ENCODE peak calls at places on chromosomes 4 and X, in four cellular contexts. V, D, P and L are unnamed samples.

GRCh38 chrX:8272846-8273245 is 101.8 kb upstream of the VCX2 start:
- DNase-seq in V (no peak), D (no peak), P (no peak), L (no peak)

GRCh38 chr4:92198711-92199110 is 105.1 kb upstream of the GRID2 start:
- DNase-seq in V (no peak), D (no peak), P (no peak), L (no peak)

GRCh38 chrX:104921606-104922205 is 298.8 kb downstream of the TEX13A start:
- DNase-seq in V (no peak), D (no peak), P (no peak), L (no peak)

GRCh38 chrX:115689931-115690330 is 129.0 kb downstream of the PLS3 start:
- DNase-seq in V (peak), D (peak), P (no peak), L (peak)

GRCh38 chr4:105236917-105237311 is 90.2 kb downstream of the TET2 start:
- DNase-seq in V (no peak), D (no peak), P (no peak), L (no peak)

GRCh38 chrX:2608638-2609430 is 82.3 kb upstream of the CD99 start:
- DNase-seq in V (peak), D (peak), P (peak), L (peak)

GRCh38 chr4:1939664-1940509 is 68.7 kb downstream of the NSD2 start:
- DNase-seq in V (no peak), D (peak), P (peak), L (peak)

GRCh38 chr4:79241846-79242245 is 84.0 kb downstream of the NAA11 start:
- DNase-seq in V (no peak), D (peak), P (peak), L (no peak)

GRCh38 chr4:7970031-7970946 is 30.6 kb upstream of the AFAP1 start:
- DNase-seq in V (peak), D (no peak), P (no peak), L (no peak)

GRCh38 chrX:15686818-15687685 is 22.4 kb upstream of the CLTRN start:
- DNase-seq in V (peak), D (peak), P (peak), L (peak)

GRCh38 chr4:123832173-123833026 is 435.8 kb downstream of the SPRY1 start:
- DNase-seq in V (peak), D (peak), P (peak), L (peak)

GRCh38 chrX:4547218-4547836 is 833.9 kb upstream of the PRKX start:
- DNase-seq in V (peak), D (peak), P (peak), L (peak)

GRCh38 chr4:4395849-4396627 is 9.1 kb downstream of the NSG1 start:
- DNase-seq in V (peak), D (no peak), P (no peak), L (no peak)

GRCh38 chr4:41456559-41457101 is 81.3 kb upstream of the LIMCH1 start:
- DNase-seq in V (no peak), D (no peak), P (no peak), L (no peak)

GRCh38 chr4:95850161-95850560 is 10.3 kb downstream of the PDHA2 start:
- DNase-seq in V (no peak), D (no peak), P (no peak), L (no peak)

GRCh38 chrX:130299279-130300009 is 30.7 kb upstream of the ZNF280C start:
- DNase-seq in V (no peak), D (no peak), P (no peak), L (no peak)

GRCh38 chr4:174209296-174209695 is 74.2 kb downstream of the FBXO8 start:
- DNase-seq in V (no peak), D (peak), P (no peak), L (no peak)

GRCh38 chr4:5963611-5964010 is 54.6 kb downstream of the C4orf50 start:
- DNase-seq in V (no peak), D (no peak), P (no peak), L (no peak)

GRCh38 chr4:112448211-112448745 is 67.7 kb downstream of the NEUROG2 start:
- DNase-seq in V (no peak), D (peak), P (no peak), L (no peak)

GRCh38 chrX:77668391-77669237 is 117.4 kb downstream of the ATRX start:
- DNase-seq in V (no peak), D (peak), P (peak), L (peak)

GRCh38 chr4:88828846-88829245 is 131.2 kb upstream of the NAP1L5 start:
- DNase-seq in V (no peak), D (no peak), P (no peak), L (peak)

GRCh38 chrX:135112096-135112729 is 8.1 kb downstream of the ETDB start:
- DNase-seq in V (peak), D (peak), P (no peak), L (no peak)

GRCh38 chr4:2168469-2169319 is 73.2 kb downstream of the HAUS3 start:
- DNase-seq in V (no peak), D (no peak), P (no peak), L (no peak)

GRCh38 chr4:8600266-8600665 is 7.7 kb downstream of the CPZ start:
- DNase-seq in V (no peak), D (no peak), P (no peak), L (no peak)